ENCODE peak calls at places on chromosomes 6 and 20, in four cellular contexts. N is NCI-H1092, C is amniotic stem cell, O is brain microvascular endothelial cell. B is an unnamed sample.

GRCh38 chr6:170234419-170234818 is 56.5 kb downstream of the DLL1 start:
- DNase-seq in N (no peak), O (no peak), C (no peak), B (no peak)

GRCh38 chr6:36754582-36755434 is 57.2 kb downstream of the RAB44 start:
- DNase-seq in N (no peak), O (no peak), C (no peak), B (no peak)

GRCh38 chr20:18991012-18991411 is 177.4 kb downstream of the SCP2D1 start:
- DNase-seq in O (no peak), N (no peak), C (no peak), B (no peak)

GRCh38 chr6:117451607-117452164 is 25.9 kb upstream of the ROS1 start:
- DNase-seq in C (no peak), N (no peak), O (no peak), B (no peak)

GRCh38 chr6:46090115-46091079 is 39.4 kb upstream of the ENPP4 start:
- DNase-seq in O (peak; percentile 42), N (peak; percentile 9), C (peak; percentile 11), B (peak; percentile 57)

GRCh38 chr6:130843575-130844320 is 16.5 kb downstream of the SMLR1 start:
- DNase-seq in N (no peak), O (peak; percentile 42), C (peak; percentile 9), B (no peak)

GRCh38 chr6:38172739-38173415 is 353.4 kb downstream of the ZFAND3 start:
- DNase-seq in N (no peak), C (no peak), O (no peak), B (no peak)

GRCh38 chr6:3835055-3835731 is 14.0 kb upstream of the FAM50B start:
- DNase-seq in N (no peak), O (no peak), C (no peak), B (no peak)

GRCh38 chr6:150269130-150269856 is 99.5 kb upstream of the IYD start:
- DNase-seq in C (no peak), O (no peak), N (no peak), B (no peak)

GRCh38 chr6:35581633-35582032 is 68.9 kb upstream of the TULP1 start:
- DNase-seq in N (no peak), C (no peak), O (no peak), B (no peak)